ENCODE peak calls at places on chromosomes 16 and 17, in ten cellular contexts. One of them, this sample, is unnamed.

GRCh38 chr16:65546353-65546791 is 424.5 kb upstream of the CDH11 start:
- DNase-seq in HL-60: no peak
- DNase-seq in AG10803: peak
- DNase-seq in effector CD4-positive, alpha-beta T cell: no peak
- DNase-seq in stomach: no peak
- DNase-seq in iPS DF 6.9: no peak
- DNase-seq in esophagus muscularis mucosa: no peak
- DNase-seq in HTR-8/SVneo: no peak
- DNase-seq in SHP77: no peak
- DNase-seq in heart right ventricle: no peak
- DNase-seq in this sample: no peak

GRCh38 chr16:77556203-77556602 is 121.4 kb upstream of the ADAMTS18 start:
- DNase-seq in HL-60: no peak
- DNase-seq in AG10803: peak
- DNase-seq in effector CD4-positive, alpha-beta T cell: no peak
- DNase-seq in stomach: no peak
- DNase-seq in iPS DF 6.9: no peak
- DNase-seq in esophagus muscularis mucosa: no peak
- DNase-seq in HTR-8/SVneo: no peak
- DNase-seq in SHP77: no peak
- DNase-seq in heart right ventricle: no peak
- DNase-seq in this sample: no peak

GRCh38 chr16:86016201-86016965 is 117.4 kb downstream of the IRF8 start:
- DNase-seq in HL-60: no peak
- DNase-seq in AG10803: peak
- DNase-seq in effector CD4-positive, alpha-beta T cell: no peak
- DNase-seq in stomach: no peak
- DNase-seq in iPS DF 6.9: peak
- DNase-seq in esophagus muscularis mucosa: no peak
- DNase-seq in HTR-8/SVneo: peak
- DNase-seq in SHP77: peak
- DNase-seq in heart right ventricle: no peak
- DNase-seq in this sample: peak

GRCh38 chr17:16933317-16934132 is 38.4 kb downstream of the TNFRSF13B start:
- DNase-seq in HL-60: no peak
- DNase-seq in AG10803: no peak
- DNase-seq in effector CD4-positive, alpha-beta T cell: no peak
- DNase-seq in stomach: no peak
- DNase-seq in iPS DF 6.9: no peak
- DNase-seq in esophagus muscularis mucosa: no peak
- DNase-seq in HTR-8/SVneo: no peak
- DNase-seq in SHP77: peak
- DNase-seq in heart right ventricle: no peak
- DNase-seq in this sample: no peak

GRCh38 chr17:12362853-12363252 is 302.8 kb upstream of the MYOCD start:
- DNase-seq in HL-60: no peak
- DNase-seq in AG10803: no peak
- DNase-seq in effector CD4-positive, alpha-beta T cell: no peak
- DNase-seq in stomach: no peak
- DNase-seq in iPS DF 6.9: no peak
- DNase-seq in esophagus muscularis mucosa: peak
- DNase-seq in HTR-8/SVneo: no peak
- DNase-seq in SHP77: no peak
- DNase-seq in heart right ventricle: peak
- DNase-seq in this sample: no peak

GRCh38 chr16:67170168-67170947 is at the start of gene NOL3:
- DNase-seq in HL-60: no peak
- DNase-seq in AG10803: peak
- DNase-seq in effector CD4-positive, alpha-beta T cell: no peak
- DNase-seq in stomach: peak
- DNase-seq in iPS DF 6.9: no peak
- DNase-seq in esophagus muscularis mucosa: peak
- DNase-seq in HTR-8/SVneo: peak
- DNase-seq in SHP77: peak
- DNase-seq in heart right ventricle: peak
- DNase-seq in this sample: peak

GRCh38 chr16:67967956-67968439 is 439 bp downstream of the SLC12A4 start:
- DNase-seq in HL-60: no peak
- DNase-seq in AG10803: peak
- DNase-seq in effector CD4-positive, alpha-beta T cell: peak
- DNase-seq in stomach: peak
- DNase-seq in iPS DF 6.9: no peak
- DNase-seq in esophagus muscularis mucosa: no peak
- DNase-seq in HTR-8/SVneo: no peak
- DNase-seq in SHP77: no peak
- DNase-seq in heart right ventricle: peak
- DNase-seq in this sample: peak

GRCh38 chr16:2497116-2497630 is 16.6 kb upstream of the ATP6V0C start:
- DNase-seq in HL-60: no peak
- DNase-seq in AG10803: peak
- DNase-seq in effector CD4-positive, alpha-beta T cell: no peak
- DNase-seq in stomach: no peak
- DNase-seq in iPS DF 6.9: no peak
- DNase-seq in esophagus muscularis mucosa: no peak
- DNase-seq in HTR-8/SVneo: no peak
- DNase-seq in SHP77: no peak
- DNase-seq in heart right ventricle: peak
- DNase-seq in this sample: no peak

GRCh38 chr16:80317132-80318098 is 223.4 kb upstream of the DYNLRB2 start:
- DNase-seq in HL-60: no peak
- DNase-seq in AG10803: no peak
- DNase-seq in effector CD4-positive, alpha-beta T cell: no peak
- DNase-seq in stomach: no peak
- DNase-seq in iPS DF 6.9: no peak
- DNase-seq in esophagus muscularis mucosa: no peak
- DNase-seq in HTR-8/SVneo: no peak
- DNase-seq in SHP77: peak
- DNase-seq in heart right ventricle: no peak
- DNase-seq in this sample: no peak

GRCh38 chr17:8836821-8837426 is 30.6 kb downstream of the PIK3R6 start:
- DNase-seq in HL-60: no peak
- DNase-seq in AG10803: no peak
- DNase-seq in effector CD4-positive, alpha-beta T cell: no peak
- DNase-seq in stomach: no peak
- DNase-seq in iPS DF 6.9: no peak
- DNase-seq in esophagus muscularis mucosa: peak
- DNase-seq in HTR-8/SVneo: no peak
- DNase-seq in SHP77: no peak
- DNase-seq in heart right ventricle: no peak
- DNase-seq in this sample: peak

GRCh38 chr16:66964049-66964448 is 3.0 kb downstream of the CES3 start:
- DNase-seq in HL-60: no peak
- DNase-seq in AG10803: no peak
- DNase-seq in effector CD4-positive, alpha-beta T cell: no peak
- DNase-seq in stomach: no peak
- DNase-seq in iPS DF 6.9: no peak
- DNase-seq in esophagus muscularis mucosa: no peak
- DNase-seq in HTR-8/SVneo: no peak
- DNase-seq in SHP77: no peak
- DNase-seq in heart right ventricle: no peak
- DNase-seq in this sample: no peak